ENCODE peak calls at places on chromosomes 1 and 21, in seven cellular contexts. P, R, J, Y, X, E and U are unnamed samples.

GRCh38 chr1:10694274-10694632 is 102.2 kb downstream of the CASZ1 start:
- DNase-seq in X (no peak), Y (no peak), J (no peak), E (peak), P (peak), R (peak), U (peak)

GRCh38 chr1:33347650-33347992 is 26.7 kb upstream of the A3GALT2 start:
- DNase-seq in E (no peak), R (no peak), P (no peak), J (peak), Y (no peak), X (no peak), U (no peak)

GRCh38 chr1:21906173-21907078 is 30.7 kb downstream of the HSPG2 start:
- DNase-seq in Y (no peak), X (no peak), P (no peak), J (no peak), R (no peak), E (no peak), U (no peak)

GRCh38 chr1:36651176-36651910 is 168.6 kb upstream of the CSF3R start:
- DNase-seq in Y (no peak), J (no peak), P (no peak), R (no peak), X (no peak), E (no peak), U (no peak)

GRCh38 chr1:35243681-35244080 is 24.8 kb upstream of the ZMYM4 start:
- DNase-seq in J (no peak), X (no peak), E (no peak), Y (no peak), R (no peak), P (no peak), U (no peak)

GRCh38 chr1:200299571-200299970 is 110.3 kb downstream of the ZNF281 start:
- DNase-seq in E (no peak), J (no peak), Y (no peak), R (no peak), X (no peak), P (no peak), U (no peak)

GRCh38 chr1:55869050-55869449 is 653.9 kb upstream of the USP24 start:
- DNase-seq in R (no peak), J (no peak), X (no peak), P (no peak), E (no peak), Y (no peak), U (no peak)

GRCh38 chr1:151399890-151400235 is 490 bp downstream of the PSMB4 start:
- DNase-seq in Y (peak), X (no peak), J (no peak), R (no peak), P (peak), E (no peak), U (peak)

GRCh38 chr1:67004176-67004575 is 49.8 kb downstream of the SLC35D1 start:
- DNase-seq in R (no peak), X (no peak), E (no peak), P (no peak), J (no peak), Y (no peak), U (no peak)

GRCh38 chr21:34690793-34691175 is 22.0 kb downstream of the CLIC6 start:
- DNase-seq in P (no peak), R (no peak), E (no peak), X (no peak), J (no peak), Y (no peak), U (no peak)

GRCh38 chr1:56644941-56645662 is at the start of gene PRKAA2:
- DNase-seq in J (no peak), E (no peak), Y (no peak), R (no peak), P (peak), X (no peak), U (no peak)

GRCh38 chr1:162072770-162073169 is 3.3 kb downstream of the NOS1AP start:
- DNase-seq in R (no peak), Y (no peak), P (no peak), X (no peak), E (no peak), J (no peak), U (no peak)

GRCh38 chr1:185593271-185593670 is 140.9 kb upstream of the HMCN1 start:
- DNase-seq in Y (no peak), E (no peak), X (no peak), J (no peak), P (no peak), R (no peak), U (no peak)

GRCh38 chr21:17708541-17709265 is 96.0 kb upstream of the BTG3 start:
- DNase-seq in X (no peak), R (no peak), Y (no peak), P (no peak), E (no peak), J (no peak), U (no peak)

GRCh38 chr1:230972855-230973271 is 5.8 kb downstream of the TTC13 start:
- DNase-seq in R (peak), P (no peak), Y (no peak), J (peak), E (no peak), X (no peak), U (peak)

GRCh38 chr1:108000620-108001105 is 35.7 kb upstream of the VAV3 start:
- DNase-seq in J (no peak), X (no peak), Y (no peak), P (no peak), R (no peak), E (no peak), U (no peak)

GRCh38 chr1:223776075-223776814 is 63.9 kb downstream of the CAPN2 start:
- DNase-seq in R (peak), Y (peak), J (no peak), X (peak), E (no peak), P (no peak), U (no peak)

GRCh38 chr1:55363261-55363660 is 148.1 kb upstream of the USP24 start:
- DNase-seq in P (no peak), Y (no peak), E (no peak), X (no peak), J (peak), R (no peak), U (no peak)

GRCh38 chr1:201554789-201555592 is 16.1 kb downstream of the NAV1 start:
- DNase-seq in J (no peak), R (no peak), E (no peak), P (no peak), X (no peak), Y (no peak), U (no peak)

GRCh38 chr1:27439150-27439549 is 46.7 kb downstream of the GPR3 start:
- DNase-seq in R (no peak), P (no peak), J (no peak), X (no peak), Y (no peak), E (no peak), U (no peak)

GRCh38 chr1:36453600-36454388 is 3.5 kb upstream of the OSCP1 start:
- DNase-seq in E (no peak), J (no peak), X (no peak), P (no peak), Y (no peak), R (no peak), U (no peak)